ENCODE peak calls at places on chromosomes 2 and 18, in six cellular contexts. F, P, B, C, M and W are unnamed samples.

GRCh38 chr2:19542796-19543195 is 184.4 kb upstream of the OSR1 start:
- DNase-seq in P (no peak), B (no peak), C (no peak), F (no peak), M (no peak), W (no peak)

GRCh38 chr2:15942711-15943345 is 2.5 kb downstream of the MYCN start:
- DNase-seq in B (no peak), M (no peak), F (no peak), C (no peak), P (no peak), W (no peak)

GRCh38 chr2:135563793-135564192 is 32.5 kb downstream of the R3HDM1 start:
- DNase-seq in F (no peak), M (no peak), P (no peak), B (no peak), C (peak; percentile 27), W (no peak)

GRCh38 chr2:113282747-113283533 is 4.2 kb upstream of the PAX8 start:
- DNase-seq in B (no peak), P (no peak), F (peak; percentile 2), C (peak; percentile 21), M (peak; percentile 51), W (peak; percentile 61)

GRCh38 chr2:202031261-202031986 is 2.2 kb upstream of the FZD7 start:
- DNase-seq in B (no peak), M (no peak), C (no peak), P (no peak), F (no peak), W (no peak)

GRCh38 chr2:201883559-201883958 is 77.2 kb downstream of the CDK15 start:
- DNase-seq in F (peak; percentile 94), C (no peak), B (no peak), M (no peak), P (no peak), W (no peak)

GRCh38 chr2:158184001-158184400 is 82.3 kb downstream of the UPP2 start:
- DNase-seq in C (no peak), P (no peak), M (no peak), B (no peak), F (no peak), W (no peak)

GRCh38 chr2:112301171-112301584 is 25.8 kb downstream of the ZC3H6 start:
- DNase-seq in M (no peak), B (peak; percentile 38), C (peak; percentile 72), P (no peak), F (no peak), W (no peak)

GRCh38 chr2:168587302-168587701 is 131.2 kb downstream of the CERS6 start:
- DNase-seq in F (no peak), B (no peak), C (no peak), M (no peak), P (no peak), W (no peak)

GRCh38 chr18:7116001-7116831 is 1.4 kb downstream of the LAMA1 start:
- DNase-seq in M (peak; percentile 53), B (no peak), P (no peak), C (peak; percentile 54), F (peak; percentile 46), W (no peak)

GRCh38 chr2:128591841-128592822 is 273.5 kb upstream of the HS6ST1 start:
- DNase-seq in B (no peak), P (no peak), F (no peak), M (peak; percentile 52), C (no peak), W (no peak)

GRCh38 chr2:170525566-170525900 is 189.6 kb upstream of the SP5 start:
- DNase-seq in B (peak; percentile 77), F (no peak), M (no peak), C (peak; percentile 99), P (peak; percentile 15), W (peak; percentile 71)

GRCh38 chr2:214104219-214104618 is 306.6 kb upstream of the VWC2L start:
- DNase-seq in B (no peak), F (no peak), C (no peak), P (no peak), M (no peak), W (no peak)